ENCODE peak calls at places on chromosomes 13 and 19, in nine cellular contexts. One of them, this sample, is unnamed.

GRCh38 chr13:110319774-110320509 is 12.9 kb downstream of the COL4A2 start:
- DNase-seq in M059J: peak
- DNase-seq in HS-5: no peak
- DNase-seq in SK-N-SH: no peak
- DNase-seq in SW 1271: peak
- DNase-seq in stimulated activated CD8-positive, alpha-beta memory T cell treated with anti-CD3 and anti-CD28 coated beads, Interleukin-4, amount 100 ng/mL, for 4 hours: no peak
- DNase-seq in left ventricle myocardium inferior: no peak
- DNase-seq in NCI-H146: no peak
- DNase-seq in SW480: peak
- DNase-seq in this sample: no peak

GRCh38 chr13:47908200-47908902 is 92.7 kb downstream of the SUCLA2 start:
- DNase-seq in SW480: peak
- DNase-seq in SK-N-SH: no peak
- DNase-seq in left ventricle myocardium inferior: no peak
- DNase-seq in M059J: peak
- DNase-seq in stimulated activated CD8-positive, alpha-beta memory T cell treated with anti-CD3 and anti-CD28 coated beads, Interleukin-4, amount 100 ng/mL, for 4 hours: no peak
- DNase-seq in HS-5: no peak
- DNase-seq in NCI-H146: no peak
- DNase-seq in SW 1271: no peak
- DNase-seq in this sample: no peak

GRCh38 chr19:31110331-31110730 is 238.9 kb downstream of the TSHZ3 start:
- DNase-seq in stimulated activated CD8-positive, alpha-beta memory T cell treated with anti-CD3 and anti-CD28 coated beads, Interleukin-4, amount 100 ng/mL, for 4 hours: peak
- DNase-seq in left ventricle myocardium inferior: no peak
- DNase-seq in NCI-H146: no peak
- DNase-seq in SW 1271: no peak
- DNase-seq in HS-5: no peak
- DNase-seq in M059J: peak
- DNase-seq in SK-N-SH: peak
- DNase-seq in SW480: peak
- DNase-seq in this sample: peak

GRCh38 chr13:113998781-113999617 is 25.1 kb upstream of the C13orf46 start:
- DNase-seq in left ventricle myocardium inferior: no peak
- DNase-seq in SW480: no peak
- DNase-seq in SW 1271: no peak
- DNase-seq in stimulated activated CD8-positive, alpha-beta memory T cell treated with anti-CD3 and anti-CD28 coated beads, Interleukin-4, amount 100 ng/mL, for 4 hours: no peak
- DNase-seq in NCI-H146: no peak
- DNase-seq in HS-5: no peak
- DNase-seq in SK-N-SH: no peak
- DNase-seq in M059J: no peak
- DNase-seq in this sample: no peak

GRCh38 chr19:41019346-41019745 is 28.3 kb downstream of the CYP2B6 start:
- DNase-seq in SW480: no peak
- DNase-seq in SW 1271: no peak
- DNase-seq in NCI-H146: no peak
- DNase-seq in HS-5: no peak
- DNase-seq in SK-N-SH: no peak
- DNase-seq in stimulated activated CD8-positive, alpha-beta memory T cell treated with anti-CD3 and anti-CD28 coated beads, Interleukin-4, amount 100 ng/mL, for 4 hours: no peak
- DNase-seq in left ventricle myocardium inferior: no peak
- DNase-seq in M059J: no peak
- DNase-seq in this sample: no peak

GRCh38 chr13:71722206-71722605 is 144.8 kb downstream of the DACH1 start:
- DNase-seq in SW480: no peak
- DNase-seq in M059J: no peak
- DNase-seq in left ventricle myocardium inferior: no peak
- DNase-seq in SK-N-SH: no peak
- DNase-seq in HS-5: no peak
- DNase-seq in SW 1271: no peak
- DNase-seq in NCI-H146: no peak
- DNase-seq in stimulated activated CD8-positive, alpha-beta memory T cell treated with anti-CD3 and anti-CD28 coated beads, Interleukin-4, amount 100 ng/mL, for 4 hours: no peak
- DNase-seq in this sample: no peak

GRCh38 chr13:44620057-44620456 is 43.9 kb upstream of the TSC22D1 start:
- DNase-seq in stimulated activated CD8-positive, alpha-beta memory T cell treated with anti-CD3 and anti-CD28 coated beads, Interleukin-4, amount 100 ng/mL, for 4 hours: no peak
- DNase-seq in NCI-H146: no peak
- DNase-seq in left ventricle myocardium inferior: no peak
- DNase-seq in SK-N-SH: no peak
- DNase-seq in M059J: peak
- DNase-seq in SW 1271: no peak
- DNase-seq in SW480: no peak
- DNase-seq in HS-5: peak
- DNase-seq in this sample: no peak

GRCh38 chr19:41705393-41706174 is 2.8 kb upstream of the CEACAM5 start:
- DNase-seq in left ventricle myocardium inferior: peak
- DNase-seq in stimulated activated CD8-positive, alpha-beta memory T cell treated with anti-CD3 and anti-CD28 coated beads, Interleukin-4, amount 100 ng/mL, for 4 hours: no peak
- DNase-seq in NCI-H146: no peak
- DNase-seq in M059J: peak
- DNase-seq in SK-N-SH: no peak
- DNase-seq in HS-5: no peak
- DNase-seq in SW 1271: no peak
- DNase-seq in SW480: peak
- DNase-seq in this sample: no peak

GRCh38 chr13:40916207-40916998 is 102.7 kb downstream of the ELF1 start:
- DNase-seq in stimulated activated CD8-positive, alpha-beta memory T cell treated with anti-CD3 and anti-CD28 coated beads, Interleukin-4, amount 100 ng/mL, for 4 hours: no peak
- DNase-seq in SW 1271: no peak
- DNase-seq in SK-N-SH: peak
- DNase-seq in HS-5: no peak
- DNase-seq in M059J: no peak
- DNase-seq in left ventricle myocardium inferior: no peak
- DNase-seq in SW480: no peak
- DNase-seq in NCI-H146: no peak
- DNase-seq in this sample: no peak

GRCh38 chr13:53821632-53822031 is 793.0 kb downstream of the OLFM4 start:
- DNase-seq in HS-5: no peak
- DNase-seq in SK-N-SH: no peak
- DNase-seq in stimulated activated CD8-positive, alpha-beta memory T cell treated with anti-CD3 and anti-CD28 coated beads, Interleukin-4, amount 100 ng/mL, for 4 hours: no peak
- DNase-seq in M059J: no peak
- DNase-seq in SW 1271: no peak
- DNase-seq in NCI-H146: peak
- DNase-seq in SW480: no peak
- DNase-seq in left ventricle myocardium inferior: no peak
- DNase-seq in this sample: no peak

GRCh38 chr19:29263305-29264080 is 50.5 kb upstream of the UQCRFS1 start:
- DNase-seq in SW 1271: no peak
- DNase-seq in SW480: peak
- DNase-seq in HS-5: no peak
- DNase-seq in M059J: peak
- DNase-seq in NCI-H146: peak
- DNase-seq in SK-N-SH: peak
- DNase-seq in stimulated activated CD8-positive, alpha-beta memory T cell treated with anti-CD3 and anti-CD28 coated beads, Interleukin-4, amount 100 ng/mL, for 4 hours: peak
- DNase-seq in left ventricle myocardium inferior: peak
- DNase-seq in this sample: peak

GRCh38 chr19:4177146-4177545 is 5.2 kb downstream of the SIRT6 start:
- DNase-seq in stimulated activated CD8-positive, alpha-beta memory T cell treated with anti-CD3 and anti-CD28 coated beads, Interleukin-4, amount 100 ng/mL, for 4 hours: no peak
- DNase-seq in SW480: no peak
- DNase-seq in SK-N-SH: no peak
- DNase-seq in M059J: no peak
- DNase-seq in SW 1271: no peak
- DNase-seq in NCI-H146: no peak
- DNase-seq in HS-5: no peak
- DNase-seq in left ventricle myocardium inferior: no peak
- DNase-seq in this sample: no peak

GRCh38 chr13:109628251-109628699 is 158.1 kb downstream of the IRS2 start:
- DNase-seq in left ventricle myocardium inferior: no peak
- DNase-seq in SK-N-SH: no peak
- DNase-seq in SW 1271: no peak
- DNase-seq in HS-5: peak
- DNase-seq in M059J: peak
- DNase-seq in NCI-H146: no peak
- DNase-seq in SW480: no peak
- DNase-seq in stimulated activated CD8-positive, alpha-beta memory T cell treated with anti-CD3 and anti-CD28 coated beads, Interleukin-4, amount 100 ng/mL, for 4 hours: no peak
- DNase-seq in this sample: no peak

GRCh38 chr19:46371371-46371901 is 24.5 kb downstream of the PPP5C start:
- DNase-seq in SW 1271: no peak
- DNase-seq in NCI-H146: no peak
- DNase-seq in M059J: no peak
- DNase-seq in left ventricle myocardium inferior: no peak
- DNase-seq in SK-N-SH: no peak
- DNase-seq in HS-5: no peak
- DNase-seq in stimulated activated CD8-positive, alpha-beta memory T cell treated with anti-CD3 and anti-CD28 coated beads, Interleukin-4, amount 100 ng/mL, for 4 hours: no peak
- DNase-seq in SW480: no peak
- DNase-seq in this sample: no peak

GRCh38 chr13:43529796-43530195 is 257.0 kb downstream of the ENOX1 start:
- DNase-seq in left ventricle myocardium inferior: no peak
- DNase-seq in stimulated activated CD8-positive, alpha-beta memory T cell treated with anti-CD3 and anti-CD28 coated beads, Interleukin-4, amount 100 ng/mL, for 4 hours: no peak
- DNase-seq in NCI-H146: peak
- DNase-seq in SW480: no peak
- DNase-seq in M059J: no peak
- DNase-seq in SW 1271: no peak
- DNase-seq in HS-5: no peak
- DNase-seq in SK-N-SH: no peak
- DNase-seq in this sample: no peak

GRCh38 chr13:111043575-111043982 is 71.5 kb upstream of the ARHGEF7 start:
- DNase-seq in NCI-H146: no peak
- DNase-seq in stimulated activated CD8-positive, alpha-beta memory T cell treated with anti-CD3 and anti-CD28 coated beads, Interleukin-4, amount 100 ng/mL, for 4 hours: no peak
- DNase-seq in HS-5: no peak
- DNase-seq in SK-N-SH: no peak
- DNase-seq in M059J: peak
- DNase-seq in SW480: peak
- DNase-seq in left ventricle myocardium inferior: peak
- DNase-seq in SW 1271: no peak
- DNase-seq in this sample: no peak

GRCh38 chr19:52901842-52902241 is 4.4 kb upstream of the ZNF320 start:
- DNase-seq in left ventricle myocardium inferior: no peak
- DNase-seq in SK-N-SH: no peak
- DNase-seq in HS-5: no peak
- DNase-seq in M059J: no peak
- DNase-seq in SW480: no peak
- DNase-seq in SW 1271: no peak
- DNase-seq in NCI-H146: no peak
- DNase-seq in stimulated activated CD8-positive, alpha-beta memory T cell treated with anti-CD3 and anti-CD28 coated beads, Interleukin-4, amount 100 ng/mL, for 4 hours: no peak
- DNase-seq in this sample: no peak

GRCh38 chr19:10812902-10813404 is 23.1 kb downstream of the TMED1 start:
- DNase-seq in SW 1271: peak
- DNase-seq in stimulated activated CD8-positive, alpha-beta memory T cell treated with anti-CD3 and anti-CD28 coated beads, Interleukin-4, amount 100 ng/mL, for 4 hours: no peak
- DNase-seq in left ventricle myocardium inferior: no peak
- DNase-seq in SW480: no peak
- DNase-seq in M059J: peak
- DNase-seq in NCI-H146: no peak
- DNase-seq in HS-5: peak
- DNase-seq in SK-N-SH: no peak
- DNase-seq in this sample: no peak

GRCh38 chr19:17616686-17616960 is 61.2 kb downstream of the COLGALT1 start:
- DNase-seq in NCI-H146: no peak
- DNase-seq in M059J: no peak
- DNase-seq in stimulated activated CD8-positive, alpha-beta memory T cell treated with anti-CD3 and anti-CD28 coated beads, Interleukin-4, amount 100 ng/mL, for 4 hours: no peak
- DNase-seq in left ventricle myocardium inferior: no peak
- DNase-seq in SW480: no peak
- DNase-seq in HS-5: no peak
- DNase-seq in SK-N-SH: no peak
- DNase-seq in SW 1271: no peak
- DNase-seq in this sample: no peak

GRCh38 chr19:13588953-13589833 is 82.9 kb upstream of the CACNA1A start:
- DNase-seq in SK-N-SH: peak
- DNase-seq in M059J: peak
- DNase-seq in stimulated activated CD8-positive, alpha-beta memory T cell treated with anti-CD3 and anti-CD28 coated beads, Interleukin-4, amount 100 ng/mL, for 4 hours: peak
- DNase-seq in SW 1271: no peak
- DNase-seq in SW480: peak
- DNase-seq in HS-5: peak
- DNase-seq in left ventricle myocardium inferior: peak
- DNase-seq in NCI-H146: peak
- DNase-seq in this sample: peak

GRCh38 chr19:8209111-8209964 is at the start of gene CERS4:
- DNase-seq in SK-N-SH: peak
- DNase-seq in SW 1271: no peak
- DNase-seq in HS-5: no peak
- DNase-seq in M059J: no peak
- DNase-seq in stimulated activated CD8-positive, alpha-beta memory T cell treated with anti-CD3 and anti-CD28 coated beads, Interleukin-4, amount 100 ng/mL, for 4 hours: peak
- DNase-seq in left ventricle myocardium inferior: peak
- DNase-seq in NCI-H146: peak
- DNase-seq in SW480: no peak
- DNase-seq in this sample: peak

GRCh38 chr13:103291226-103291625 is 225.0 kb upstream of the SLC10A2 start:
- DNase-seq in M059J: no peak
- DNase-seq in SW 1271: no peak
- DNase-seq in SW480: no peak
- DNase-seq in NCI-H146: no peak
- DNase-seq in left ventricle myocardium inferior: no peak
- DNase-seq in HS-5: no peak
- DNase-seq in stimulated activated CD8-positive, alpha-beta memory T cell treated with anti-CD3 and anti-CD28 coated beads, Interleukin-4, amount 100 ng/mL, for 4 hours: no peak
- DNase-seq in SK-N-SH: no peak
- DNase-seq in this sample: no peak

GRCh38 chr19:35919306-35919705 is 11.2 kb upstream of the TYROBP start:
- DNase-seq in HS-5: no peak
- DNase-seq in NCI-H146: no peak
- DNase-seq in left ventricle myocardium inferior: no peak
- DNase-seq in M059J: no peak
- DNase-seq in SK-N-SH: no peak
- DNase-seq in SW 1271: no peak
- DNase-seq in SW480: no peak
- DNase-seq in stimulated activated CD8-positive, alpha-beta memory T cell treated with anti-CD3 and anti-CD28 coated beads, Interleukin-4, amount 100 ng/mL, for 4 hours: no peak
- DNase-seq in this sample: no peak

GRCh38 chr13:25602206-25602605 is 230.4 kb downstream of the ATP8A2 start:
- DNase-seq in NCI-H146: no peak
- DNase-seq in SW480: no peak
- DNase-seq in stimulated activated CD8-positive, alpha-beta memory T cell treated with anti-CD3 and anti-CD28 coated beads, Interleukin-4, amount 100 ng/mL, for 4 hours: no peak
- DNase-seq in M059J: no peak
- DNase-seq in HS-5: no peak
- DNase-seq in SW 1271: no peak
- DNase-seq in left ventricle myocardium inferior: no peak
- DNase-seq in SK-N-SH: no peak
- DNase-seq in this sample: peak

GRCh38 chr13:90027409-90027808 is 1320.1 kb upstream of the MIR17HG start:
- DNase-seq in SW480: no peak
- DNase-seq in stimulated activated CD8-positive, alpha-beta memory T cell treated with anti-CD3 and anti-CD28 coated beads, Interleukin-4, amount 100 ng/mL, for 4 hours: no peak
- DNase-seq in left ventricle myocardium inferior: no peak
- DNase-seq in HS-5: no peak
- DNase-seq in NCI-H146: no peak
- DNase-seq in M059J: no peak
- DNase-seq in SW 1271: no peak
- DNase-seq in SK-N-SH: no peak
- DNase-seq in this sample: no peak

GRCh38 chr13:70842062-70842644 is 733.9 kb upstream of the KLHL1 start:
- DNase-seq in HS-5: no peak
- DNase-seq in left ventricle myocardium inferior: no peak
- DNase-seq in NCI-H146: no peak
- DNase-seq in SK-N-SH: no peak
- DNase-seq in M059J: no peak
- DNase-seq in SW 1271: no peak
- DNase-seq in stimulated activated CD8-positive, alpha-beta memory T cell treated with anti-CD3 and anti-CD28 coated beads, Interleukin-4, amount 100 ng/mL, for 4 hours: no peak
- DNase-seq in SW480: no peak
- DNase-seq in this sample: no peak

GRCh38 chr13:36673838-36674326 is at the start of gene SERTM1:
- DNase-seq in HS-5: no peak
- DNase-seq in SW 1271: peak
- DNase-seq in NCI-H146: peak
- DNase-seq in stimulated activated CD8-positive, alpha-beta memory T cell treated with anti-CD3 and anti-CD28 coated beads, Interleukin-4, amount 100 ng/mL, for 4 hours: no peak
- DNase-seq in SK-N-SH: peak
- DNase-seq in left ventricle myocardium inferior: peak
- DNase-seq in M059J: no peak
- DNase-seq in SW480: no peak
- DNase-seq in this sample: peak

This sample was measured in NCI-H82.